ENCODE peak calls at places on chromosome 11, in eight cellular contexts. B is foreskin melanocyte, J is NCI-H774, D is left colon, X is pancreas, O is fibroblast of the conjunctiva, H is GM23248, T is hippocampal formation. W is an unnamed sample.

GRCh38 chr11:118537409-118537980 is 6.5 kb downstream of the TMEM25 start:
- DNase-seq in H (no peak), T (no peak), O (no peak), B (no peak), J (no peak), X (no peak), D (no peak), W (no peak)

GRCh38 chr11:11514246-11514645 is 107.6 kb downstream of the GALNT18 start:
- DNase-seq in T (no peak), J (no peak), B (no peak), X (no peak), O (no peak), H (no peak), D (no peak), W (no peak)

GRCh38 chr11:33258631-33259184 is 1.5 kb downstream of the HIPK3 start:
- DNase-seq in O (peak), D (no peak), B (peak), X (no peak), H (peak), J (peak), T (no peak), W (no peak)

GRCh38 chr11:6655020-6655789 is 404 bp downstream of the DCHS1 start:
- DNase-seq in O (no peak), X (peak), H (peak), J (no peak), B (no peak), D (peak), T (no peak), W (no peak)

GRCh38 chr11:70552441-70553150 is 154.3 kb downstream of the CTTN start:
- DNase-seq in O (no peak), X (no peak), B (no peak), D (no peak), J (no peak), H (no peak), T (no peak), W (no peak)

GRCh38 chr11:133951484-133952198 is 5.1 kb downstream of the IGSF9B start:
- DNase-seq in J (no peak), T (no peak), X (peak), H (peak), B (no peak), D (no peak), O (no peak), W (no peak)

GRCh38 chr11:119402470-119402869 is 20.5 kb downstream of the THY1 start:
- DNase-seq in J (no peak), T (no peak), D (no peak), O (no peak), H (no peak), X (no peak), B (no peak), W (no peak)

GRCh38 chr11:102900346-102900745 is 25.6 kb upstream of the MMP12 start:
- DNase-seq in T (no peak), B (no peak), D (no peak), H (no peak), J (no peak), X (no peak), O (no peak), W (no peak)

GRCh38 chr11:82523141-82523540 is 210.5 kb downstream of the FAM181B start:
- DNase-seq in H (no peak), X (no peak), T (peak), J (no peak), B (peak), O (no peak), D (no peak), W (no peak)